ENCODE peak calls at places on chromosome 6, in six cellular contexts. One of them, this sample, is unnamed.

GRCh38 chr6:66662196-66662595 is 955.2 kb upstream of the EYS start:
- DNase-seq in mesenchymal stem cell: peak
- DNase-seq in H9: no peak
- DNase-seq in neuronal stem cell: no peak
- DNase-seq in IMR-90: peak
- DNase-seq in H1: no peak
- DNase-seq in this sample: no peak

GRCh38 chr6:169957351-169957963 is 206.0 kb downstream of the ERMARD start:
- DNase-seq in mesenchymal stem cell: no peak
- DNase-seq in neuronal stem cell: no peak
- DNase-seq in IMR-90: no peak
- DNase-seq in H1: no peak
- DNase-seq in H9: no peak
- DNase-seq in this sample: no peak

GRCh38 chr6:22106445-22106844 is 190.4 kb downstream of the PRL start:
- DNase-seq in H9: no peak
- DNase-seq in H1: no peak
- DNase-seq in neuronal stem cell: no peak
- DNase-seq in IMR-90: no peak
- DNase-seq in mesenchymal stem cell: no peak
- DNase-seq in this sample: no peak

GRCh38 chr6:143286280-143286795 is 164.2 kb downstream of the ADAT2 start:
- DNase-seq in mesenchymal stem cell: no peak
- DNase-seq in neuronal stem cell: no peak
- DNase-seq in H1: no peak
- DNase-seq in H9: no peak
- DNase-seq in IMR-90: peak
- DNase-seq in this sample: no peak

GRCh38 chr6:900716-901605 is 208.0 kb upstream of the EXOC2 start:
- DNase-seq in neuronal stem cell: no peak
- DNase-seq in H1: no peak
- DNase-seq in H9: no peak
- DNase-seq in mesenchymal stem cell: no peak
- DNase-seq in IMR-90: no peak
- DNase-seq in this sample: no peak

GRCh38 chr6:37483917-37484785 is 15.5 kb downstream of the CCDC167 start:
- DNase-seq in mesenchymal stem cell: peak
- DNase-seq in H1: peak
- DNase-seq in neuronal stem cell: peak
- DNase-seq in IMR-90: peak
- DNase-seq in H9: peak
- DNase-seq in this sample: peak

GRCh38 chr6:28683945-28684538 is 158.4 kb downstream of the GPX5 start:
- DNase-seq in H9: peak
- DNase-seq in neuronal stem cell: peak
- DNase-seq in IMR-90: peak
- DNase-seq in mesenchymal stem cell: peak
- DNase-seq in H1: no peak
- DNase-seq in this sample: no peak

GRCh38 chr6:35524380-35525020 is 11.8 kb upstream of the TULP1 start:
- DNase-seq in IMR-90: no peak
- DNase-seq in mesenchymal stem cell: no peak
- DNase-seq in neuronal stem cell: no peak
- DNase-seq in H9: no peak
- DNase-seq in H1: no peak
- DNase-seq in this sample: peak

GRCh38 chr6:162899148-162899547 is 171.4 kb downstream of the PACRG start:
- DNase-seq in neuronal stem cell: no peak
- DNase-seq in IMR-90: no peak
- DNase-seq in mesenchymal stem cell: no peak
- DNase-seq in H9: no peak
- DNase-seq in H1: no peak
- DNase-seq in this sample: peak

GRCh38 chr6:71886184-71887005 is at the start of gene RIMS1:
- DNase-seq in IMR-90: no peak
- DNase-seq in H9: peak
- DNase-seq in neuronal stem cell: peak
- DNase-seq in H1: no peak
- DNase-seq in mesenchymal stem cell: peak
- DNase-seq in this sample: no peak

GRCh38 chr6:7146079-7146828 is 38.5 kb downstream of the RREB1 start:
- DNase-seq in H9: no peak
- DNase-seq in IMR-90: peak
- DNase-seq in neuronal stem cell: no peak
- DNase-seq in mesenchymal stem cell: peak
- DNase-seq in H1: no peak
- DNase-seq in this sample: peak

GRCh38 chr6:135853986-135854385 is 2.5 kb downstream of the PDE7B start:
- DNase-seq in mesenchymal stem cell: peak
- DNase-seq in IMR-90: no peak
- DNase-seq in H9: no peak
- DNase-seq in H1: no peak
- DNase-seq in neuronal stem cell: no peak
- DNase-seq in this sample: no peak

GRCh38 chr6:111329882-111330633 is 153.0 kb downstream of the REV3L start:
- DNase-seq in mesenchymal stem cell: no peak
- DNase-seq in neuronal stem cell: no peak
- DNase-seq in IMR-90: no peak
- DNase-seq in H9: no peak
- DNase-seq in H1: no peak
- DNase-seq in this sample: no peak

GRCh38 chr6:73691512-73691911 is 4.5 kb upstream of the CD109 start:
- DNase-seq in H9: no peak
- DNase-seq in neuronal stem cell: no peak
- DNase-seq in IMR-90: peak
- DNase-seq in H1: no peak
- DNase-seq in mesenchymal stem cell: peak
- DNase-seq in this sample: no peak

GRCh38 chr6:132648356-132648755 is 10.6 kb downstream of the TAAR1 start:
- DNase-seq in neuronal stem cell: no peak
- DNase-seq in IMR-90: peak
- DNase-seq in mesenchymal stem cell: peak
- DNase-seq in H1: no peak
- DNase-seq in H9: no peak
- DNase-seq in this sample: no peak

GRCh38 chr6:133130863-133131262 is 110.3 kb upstream of the EYA4 start:
- DNase-seq in neuronal stem cell: no peak
- DNase-seq in mesenchymal stem cell: no peak
- DNase-seq in H9: no peak
- DNase-seq in IMR-90: peak
- DNase-seq in H1: no peak
- DNase-seq in this sample: peak

GRCh38 chr6:136403166-136403980 is 113.7 kb upstream of the BCLAF1 start:
- DNase-seq in H1: no peak
- DNase-seq in IMR-90: peak
- DNase-seq in H9: no peak
- DNase-seq in mesenchymal stem cell: peak
- DNase-seq in neuronal stem cell: no peak
- DNase-seq in this sample: peak

GRCh38 chr6:128284128-128284527 is 236.3 kb downstream of the PTPRK start:
- DNase-seq in mesenchymal stem cell: no peak
- DNase-seq in H9: no peak
- DNase-seq in H1: no peak
- DNase-seq in neuronal stem cell: no peak
- DNase-seq in IMR-90: no peak
- DNase-seq in this sample: no peak

GRCh38 chr6:17045581-17046322 is 56.1 kb upstream of the STMND1 start:
- DNase-seq in neuronal stem cell: no peak
- DNase-seq in mesenchymal stem cell: peak
- DNase-seq in H1: no peak
- DNase-seq in IMR-90: peak
- DNase-seq in H9: no peak
- DNase-seq in this sample: no peak

GRCh38 chr6:107489636-107490567 is at the start of gene SOBP:
- DNase-seq in H1: no peak
- DNase-seq in mesenchymal stem cell: peak
- DNase-seq in H9: peak
- DNase-seq in neuronal stem cell: peak
- DNase-seq in IMR-90: peak
- DNase-seq in this sample: peak

GRCh38 chr6:46888578-46888977 is 33.2 kb downstream of the ADGRF5 start:
- DNase-seq in neuronal stem cell: no peak
- DNase-seq in H1: no peak
- DNase-seq in H9: no peak
- DNase-seq in mesenchymal stem cell: peak
- DNase-seq in IMR-90: no peak
- DNase-seq in this sample: peak

GRCh38 chr6:24926192-24926591 is 9.6 kb downstream of the RIPOR2 start:
- DNase-seq in neuronal stem cell: no peak
- DNase-seq in H1: no peak
- DNase-seq in H9: no peak
- DNase-seq in IMR-90: no peak
- DNase-seq in mesenchymal stem cell: no peak
- DNase-seq in this sample: no peak

DNA sequence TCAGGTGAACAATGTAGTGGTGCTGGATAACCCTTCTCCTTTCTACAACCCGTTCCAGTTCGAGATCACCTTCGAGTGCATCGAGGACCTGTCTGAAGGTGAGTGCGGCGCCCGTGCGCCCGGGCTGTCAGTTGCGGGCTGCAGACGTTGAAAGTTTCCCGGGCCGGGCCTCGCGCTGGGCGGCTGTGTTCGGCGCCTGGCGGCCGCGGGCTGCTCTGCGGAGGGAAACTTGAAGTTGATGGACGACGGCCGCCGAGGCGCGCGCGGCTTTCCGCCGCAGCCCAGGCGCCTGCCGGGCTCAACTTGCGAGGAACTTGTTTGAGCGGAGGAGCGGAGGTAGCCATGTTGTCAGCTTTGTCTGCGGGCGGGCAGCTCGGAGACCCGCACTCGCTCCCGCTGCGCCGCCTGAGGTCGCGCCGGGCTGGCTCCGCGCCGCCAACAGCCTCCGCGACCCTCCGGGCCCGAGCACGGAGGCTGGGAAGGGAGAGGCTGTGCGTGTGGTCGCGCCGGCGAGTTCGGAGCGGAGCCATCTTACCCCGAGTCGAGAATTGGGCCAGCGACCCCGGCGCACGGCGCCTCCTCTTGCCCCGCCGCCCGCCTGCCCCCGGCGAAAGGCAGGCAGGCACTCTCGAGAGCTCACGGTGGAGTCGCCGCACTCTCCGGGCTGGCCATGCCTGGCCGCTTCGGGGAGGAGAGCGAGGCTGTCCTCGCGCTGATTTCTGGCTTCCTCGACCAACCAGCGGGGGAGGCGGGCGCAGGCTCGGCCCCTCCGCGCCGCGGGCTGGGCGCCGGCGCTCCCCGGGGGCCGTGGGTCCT is 681 bp downstream of the ASF1A start:
- DNase-seq in H1: no peak
- DNase-seq in H9: peak
- DNase-seq in mesenchymal stem cell: peak
- DNase-seq in neuronal stem cell: peak
- DNase-seq in IMR-90: peak
- DNase-seq in this sample: peak
- H2BK5ac ChIP-seq in H1: peak
- H2BK5ac ChIP-seq in H9: peak
- H2BK5ac ChIP-seq in mesenchymal stem cell: peak
- H2BK5ac ChIP-seq in neuronal stem cell: peak
- H2BK5ac ChIP-seq in IMR-90: peak
- H2BK5ac ChIP-seq in this sample: peak

GRCh38 chr6:139372326-139373153 is 1.9 kb downstream of the CITED2 start:
- DNase-seq in IMR-90: peak
- DNase-seq in H9: no peak
- DNase-seq in H1: no peak
- DNase-seq in mesenchymal stem cell: peak
- DNase-seq in neuronal stem cell: no peak
- DNase-seq in this sample: peak
- H2AFZ ChIP-seq in IMR-90: peak
- H2AFZ ChIP-seq in H9: no peak
- H2AFZ ChIP-seq in H1: no peak
- H2AFZ ChIP-seq in mesenchymal stem cell: no peak
- H2AFZ ChIP-seq in neuronal stem cell: no peak
- H2AFZ ChIP-seq in this sample: peak

GRCh38 chr6:11396860-11397259 is 140.7 kb upstream of the TMEM170B start:
- DNase-seq in mesenchymal stem cell: no peak
- DNase-seq in H1: no peak
- DNase-seq in neuronal stem cell: no peak
- DNase-seq in IMR-90: no peak
- DNase-seq in H9: no peak
- DNase-seq in this sample: no peak

GRCh38 chr6:11391934-11392777 is 145.4 kb upstream of the TMEM170B start:
- DNase-seq in mesenchymal stem cell: no peak
- DNase-seq in H1: no peak
- DNase-seq in IMR-90: no peak
- DNase-seq in H9: no peak
- DNase-seq in neuronal stem cell: no peak
- DNase-seq in this sample: no peak

GRCh38 chr6:11397622-11398450 is 139.7 kb upstream of the TMEM170B start:
- DNase-seq in IMR-90: no peak
- DNase-seq in H9: no peak
- DNase-seq in mesenchymal stem cell: no peak
- DNase-seq in neuronal stem cell: no peak
- DNase-seq in H1: no peak
- DNase-seq in this sample: no peak

GRCh38 chr6:11392778-11393507 is 144.6 kb upstream of the TMEM170B start:
- DNase-seq in IMR-90: no peak
- DNase-seq in H9: no peak
- DNase-seq in mesenchymal stem cell: no peak
- DNase-seq in neuronal stem cell: no peak
- DNase-seq in H1: no peak
- DNase-seq in this sample: peak

DNA sequence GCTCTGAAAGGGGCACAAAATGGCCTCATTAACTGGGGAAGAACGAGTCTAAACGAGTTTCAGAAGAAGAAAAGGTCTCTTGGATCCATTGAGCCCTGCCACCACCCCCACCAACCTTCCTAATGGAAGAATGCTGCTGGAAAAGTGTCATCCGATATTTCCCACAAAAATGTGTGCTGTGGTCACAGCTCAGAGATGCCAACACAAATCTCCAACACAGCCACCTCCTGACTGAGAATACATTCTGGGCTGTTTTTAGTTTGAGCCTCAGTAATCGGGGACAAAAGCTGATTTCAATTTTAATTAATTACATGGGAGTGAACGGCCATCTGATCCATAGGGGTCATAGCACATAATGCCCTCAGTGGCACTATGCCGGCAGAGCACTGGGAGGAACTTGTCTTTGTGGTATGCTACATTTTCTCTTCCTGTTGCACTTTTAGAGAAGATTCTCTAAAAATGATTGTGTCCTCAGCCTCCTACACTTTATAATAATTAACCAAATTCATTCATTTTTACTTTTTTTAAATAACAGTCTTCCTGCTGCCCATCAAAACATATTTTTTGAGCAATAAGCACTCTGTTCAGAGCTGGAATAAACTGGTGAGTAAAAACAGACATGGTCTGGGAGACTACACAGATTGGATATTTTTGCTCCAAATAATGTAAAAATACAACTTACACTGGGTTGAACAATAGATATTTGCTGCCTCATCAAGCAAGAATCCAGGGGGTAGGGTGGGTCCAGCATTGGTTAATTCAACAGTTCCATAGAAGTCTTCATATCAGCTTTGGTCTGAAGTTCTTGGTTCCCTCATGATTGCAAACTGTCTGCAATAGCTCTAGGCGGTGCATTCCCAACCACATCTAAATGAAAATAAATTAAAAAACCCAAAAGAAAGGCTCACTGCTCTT is 143.6 kb upstream of the TMEM170B start:
- DNase-seq in neuronal stem cell: no peak
- DNase-seq in mesenchymal stem cell: peak
- DNase-seq in H1: no peak
- DNase-seq in IMR-90: peak
- DNase-seq in H9: no peak
- DNase-seq in this sample: no peak
- H2BK120ac ChIP-seq in neuronal stem cell: no peak
- H2BK120ac ChIP-seq in mesenchymal stem cell: no peak
- H2BK120ac ChIP-seq in H1: no peak
- H2BK120ac ChIP-seq in IMR-90: peak
- H2BK120ac ChIP-seq in H9: no peak
- H2BK120ac ChIP-seq in this sample: peak

GRCh38 chr6:15066433-15067337 is 179.2 kb upstream of the JARID2 start:
- DNase-seq in mesenchymal stem cell: peak
- DNase-seq in neuronal stem cell: no peak
- DNase-seq in IMR-90: peak
- DNase-seq in H1: no peak
- DNase-seq in H9: no peak
- DNase-seq in this sample: peak
- H2BK5ac ChIP-seq in mesenchymal stem cell: no peak
- H2BK5ac ChIP-seq in neuronal stem cell: no peak
- H2BK5ac ChIP-seq in IMR-90: peak
- H2BK5ac ChIP-seq in H1: peak
- H2BK5ac ChIP-seq in H9: no peak
- H2BK5ac ChIP-seq in this sample: peak